ENCODE peak calls at places on chromosomes 16 and 17, in five cellular contexts. H, C, D, J and N are unnamed samples.

GRCh38 chr16:48366165-48367093 is 18.8 kb downstream of the SIAH1 start:
- DNase-seq in H (no peak), C (no peak), D (peak; percentile 65), J (peak; percentile 77), N (no peak)

GRCh38 chr16:48057085-48057484 is 98.7 kb downstream of the ABCC12 start:
- DNase-seq in H (no peak), C (no peak), D (no peak), J (no peak), N (no peak)

GRCh38 chr17:40452921-40453378 is 9.7 kb downstream of the IGFBP4 start:
- DNase-seq in H (peak; percentile 31), C (no peak), D (no peak), J (no peak), N (peak; percentile 53)

GRCh38 chr16:88977845-88978607 is 1.0 kb upstream of the CBFA2T3 start:
- DNase-seq in H (no peak), C (no peak), D (no peak), J (no peak), N (no peak)

GRCh38 chr16:67673712-67674580 is 7.3 kb downstream of the C16orf86 start:
- DNase-seq in H (peak; percentile 82), C (no peak), D (peak; percentile 92), J (no peak), N (peak; percentile 80)

GRCh38 chr17:42142371-42142896 is 12.4 kb downstream of the RAB5C start:
- DNase-seq in H (no peak), C (no peak), D (no peak), J (no peak), N (no peak)

GRCh38 chr17:4934173-4934979 is 2.3 kb downstream of the GP1BA start:
- DNase-seq in H (no peak), C (peak; percentile 61), D (no peak), J (peak; percentile 69), N (no peak)

GRCh38 chr17:71500761-71501555 is 619.9 kb upstream of the SOX9 start:
- DNase-seq in H (no peak), C (no peak), D (no peak), J (no peak), N (no peak)

GRCh38 chr16:87066695-87067556 is 250.3 kb downstream of the C16orf95 start:
- DNase-seq in H (no peak), C (no peak), D (no peak), J (no peak), N (no peak)

GRCh38 chr17:64331946-64332493 is 58.6 kb downstream of the PECAM1 start:
- DNase-seq in H (peak; percentile 79), C (no peak), D (no peak), J (no peak), N (peak; percentile 59)

GRCh38 chr17:61289408-61290385 is 109.9 kb upstream of the TBX2 start:
- DNase-seq in H (no peak), C (no peak), D (no peak), J (no peak), N (no peak)

GRCh38 chr17:80359422-80360110 is 55.4 kb upstream of the ENDOV start:
- DNase-seq in H (no peak), C (peak; percentile 16), D (no peak), J (no peak), N (no peak)

GRCh38 chr17:56597495-56597990 is 4.0 kb downstream of the NOG start:
- DNase-seq in H (no peak), C (no peak), D (no peak), J (no peak), N (no peak)

GRCh38 chr16:57632568-57632967 is 4.1 kb downstream of the ADGRG1 start:
- DNase-seq in H (peak; percentile 65), C (no peak), D (no peak), J (no peak), N (no peak)
- H3K4me3 ChIP-seq in H (peak overlapping the region; percentile 24), C (no peak overlapping the region), D (no peak overlapping the region), J (no peak overlapping the region), N (no peak overlapping the region)

GRCh38 chr16:15981382-15981781 is 32.0 kb downstream of the ABCC1 start:
- DNase-seq in H (no peak), C (no peak), D (no peak), J (no peak), N (no peak)
- H3K9me3 ChIP-seq in H (no peaks in the 10 kb centered on the region), C (peaks cover 5% of the 10 kb centered on the region), D (no peaks in the 10 kb centered on the region), J (no peaks in the 10 kb centered on the region), N (no peaks in the 10 kb centered on the region)

GRCh38 chr17:7854851-7855642 is at the start of gene TMEM88:
- DNase-seq in H (no peak), C (no peak), D (peak; percentile 25), J (no peak), N (peak; percentile 46)
- H3K4me3 ChIP-seq in H (peak within 1 kb of the TSS; percentile 85), C (peak within 1 kb of the TSS; percentile 71), D (peak within 1 kb of the TSS; percentile 10), J (peak within 1 kb of the TSS; percentile 88), N (peak within 1 kb of the TSS; percentile 15)

GRCh38 chr16:35185366-35186044 is 1726.1 kb downstream of the TP53TG3F start:
- DNase-seq in H (no peak), C (no peak), D (no peak), J (no peak), N (no peak)

GRCh38 chr16:35186045-35186759 is 1726.8 kb downstream of the TP53TG3F start:
- DNase-seq in H (no peak), C (no peak), D (no peak), J (no peak), N (no peak)

GRCh38 chr16:35184356-35184870 is 1725.0 kb downstream of the TP53TG3F start:
- DNase-seq in H (no peak), C (no peak), D (no peak), J (no peak), N (no peak)

GRCh38 chr16:35188288-35189155 is 1729.1 kb downstream of the TP53TG3F start:
- DNase-seq in H (no peak), C (no peak), D (no peak), J (no peak), N (no peak)

GRCh38 chr16:35187665-35188225 is 1728.3 kb downstream of the TP53TG3F start:
- DNase-seq in H (no peak), C (no peak), D (no peak), J (no peak), N (no peak)
- H3K9me3 ChIP-seq in H (no peaks in the 10 kb centered on the region), C (no peaks in the 10 kb centered on the region), D (no peaks in the 10 kb centered on the region), J (no peaks in the 10 kb centered on the region), N (no peaks in the 10 kb centered on the region)

GRCh38 chr17:6523809-6524355 is 32.5 kb downstream of the PITPNM3 start:
- DNase-seq in H (no peak), C (no peak), D (no peak), J (no peak), N (no peak)

GRCh38 chr17:6523330-6523729 is 33.0 kb downstream of the PITPNM3 start:
- DNase-seq in H (no peak), C (no peak), D (no peak), J (no peak), N (no peak)

GRCh38 chr17:6524520-6524919 is 31.8 kb downstream of the PITPNM3 start:
- DNase-seq in H (no peak), C (no peak), D (no peak), J (no peak), N (no peak)

GRCh38 chr17:6525111-6525510 is 31.2 kb downstream of the PITPNM3 start:
- DNase-seq in H (no peak), C (no peak), D (no peak), J (no peak), N (no peak)

GRCh38 chr17:6521636-6522035 is 34.7 kb downstream of the PITPNM3 start:
- DNase-seq in H (no peak), C (no peak), D (no peak), J (no peak), N (no peak)
- H3K4me3 ChIP-seq in H (no peak overlapping the region), C (no peak overlapping the region), D (no peak overlapping the region), J (no peak overlapping the region), N (no peak overlapping the region)

GRCh38 chr16:75506107-75506506 is 10.9 kb upstream of the CHST6 start:
- DNase-seq in H (no peak), C (no peak), D (no peak), J (no peak), N (no peak)
- H3K9me3 ChIP-seq in H (no peaks in the 10 kb centered on the region), C (no peaks in the 10 kb centered on the region), D (no peaks in the 10 kb centered on the region), J (no peaks in the 10 kb centered on the region), N (no peaks in the 10 kb centered on the region)

DNA sequence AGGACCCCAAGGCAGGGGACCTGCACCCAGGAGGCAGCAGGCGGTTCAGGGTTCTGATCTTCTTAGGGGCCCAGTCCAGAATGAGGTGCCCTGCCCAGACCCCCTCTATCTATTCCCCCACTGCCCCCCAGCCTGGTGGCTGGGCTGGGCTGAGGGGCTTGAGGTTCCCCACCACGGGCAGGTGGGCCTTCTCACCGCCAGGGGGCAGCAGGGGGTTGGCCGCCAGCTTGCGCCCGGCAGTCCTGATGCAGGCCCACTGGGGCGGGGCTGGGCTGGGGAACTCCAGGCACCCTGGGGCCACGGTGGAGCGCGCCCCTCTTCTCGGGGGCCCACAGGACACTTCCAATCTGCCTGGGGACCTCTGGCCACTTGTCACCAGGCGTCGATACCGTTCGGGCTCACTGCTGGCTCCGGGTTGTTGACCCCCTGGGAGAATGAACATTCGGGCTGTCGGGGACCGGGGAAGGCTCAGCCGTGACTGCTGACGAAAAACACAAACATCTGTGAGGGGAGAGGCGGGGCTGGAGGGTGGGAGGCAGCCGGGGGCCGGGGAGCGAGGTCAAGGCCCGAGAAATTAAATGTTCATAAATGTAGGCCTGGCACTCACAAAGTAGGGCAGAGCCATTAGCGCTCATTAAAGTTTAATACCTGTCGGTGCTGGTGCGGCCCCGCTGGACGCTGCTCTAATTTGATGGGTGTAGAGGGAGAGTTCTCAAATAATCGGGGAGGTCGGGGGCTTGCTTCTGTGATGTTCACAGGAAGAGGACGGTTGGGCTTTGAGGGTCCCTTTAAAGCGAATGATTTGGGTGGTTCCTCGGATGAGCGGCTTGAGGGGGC is 219.2 kb upstream of the GSE1 start:
- DNase-seq in H (peak; percentile 70), C (peak; percentile 81), D (peak; percentile 72), J (peak; percentile 13), N (peak; percentile 86)
- H3K4me3 ChIP-seq in H (no peak overlapping the region), C (no peak overlapping the region), D (no peak overlapping the region), J (no peak overlapping the region), N (no peak overlapping the region)

GRCh38 chr17:67636312-67636711 is 81.4 kb upstream of the NOL11 start:
- DNase-seq in H (no peak), C (no peak), D (no peak), J (no peak), N (no peak)

GRCh38 chr17:67637901-67638641 is 79.7 kb upstream of the NOL11 start:
- DNase-seq in H (no peak), C (peak; percentile 59), D (peak; percentile 53), J (no peak), N (peak; percentile 54)

GRCh38 chr17:67636841-67637240 is 80.9 kb upstream of the NOL11 start:
- DNase-seq in H (no peak), C (no peak), D (no peak), J (no peak), N (no peak)

GRCh38 chr17:67633751-67634191 is 84.0 kb upstream of the NOL11 start:
- DNase-seq in H (peak; percentile 47), C (no peak), D (no peak), J (no peak), N (no peak)

DNA sequence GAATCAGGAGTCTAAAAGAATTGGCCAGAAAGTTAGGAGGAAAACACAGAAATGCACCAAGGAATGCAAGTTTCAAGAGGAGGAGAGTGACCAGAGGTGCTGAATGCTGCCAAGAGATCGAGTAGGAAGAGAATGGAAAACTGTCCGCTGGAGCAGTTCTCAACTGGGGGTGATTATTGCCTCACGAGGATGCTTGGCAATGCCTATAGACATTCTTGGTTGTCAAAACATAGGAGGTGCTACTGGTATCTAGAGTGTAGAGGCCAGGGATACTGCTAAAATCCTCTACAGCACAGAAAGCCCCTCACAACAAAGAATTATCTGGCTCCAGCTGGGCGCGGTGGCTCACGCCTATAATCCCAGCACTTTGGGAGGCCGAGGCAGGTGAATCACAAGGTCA is 82.0 kb upstream of the NOL11 start:
- DNase-seq in H (no peak), C (no peak), D (no peak), J (no peak), N (no peak)
- H3K9me3 ChIP-seq in H (no peaks in the 10 kb centered on the region), C (no peaks in the 10 kb centered on the region), D (no peaks in the 10 kb centered on the region), J (no peaks in the 10 kb centered on the region), N (no peaks in the 10 kb centered on the region)